ENCODE peak calls at places on chromosomes 5 and 9, in five cellular contexts. A is glomerular endothelial cell, I is fibroblast of lung, U is skeletal muscle cell, D is SW480. W is an unnamed sample.

GRCh38 chr9:137988051-137988450 is 110.5 kb downstream of the CACNA1B start:
- DNase-seq in A (no peak), I (no peak), U (no peak), D (no peak), W (no peak)

GRCh38 chr5:140574165-140574564 is 9.5 kb downstream of the SLC35A4 start:
- DNase-seq in A (no peak), I (no peak), U (no peak), D (no peak), W (no peak)

GRCh38 chr9:22447607-22448305 is 1.1 kb downstream of the DMRTA1 start:
- DNase-seq in A (no peak), I (no peak), U (no peak), D (no peak), W (peak)

GRCh38 chr9:93198839-93199625 is 15.1 kb downstream of the WNK2 start:
- DNase-seq in A (no peak), I (no peak), U (no peak), D (no peak), W (no peak)

GRCh38 chr5:152532714-152533113 is 127.6 kb upstream of the NMUR2 start:
- DNase-seq in A (peak), I (peak), U (peak), D (peak), W (peak)

GRCh38 chr5:147576646-147577535 is 67.0 kb upstream of the DPYSL3 start:
- DNase-seq in A (no peak), I (peak), U (no peak), D (peak), W (peak)

GRCh38 chr5:1029945-1030625 is 21.5 kb downstream of the NKD2 start:
- DNase-seq in A (no peak), I (no peak), U (no peak), D (no peak), W (no peak)

GRCh38 chr9:115107701-115108100 is 10.3 kb downstream of the TNC start:
- DNase-seq in A (no peak), I (no peak), U (no peak), D (no peak), W (no peak)

GRCh38 chr5:58940446-58940845 is 357.6 kb downstream of the RAB3C start:
- DNase-seq in A (no peak), I (peak), U (peak), D (no peak), W (no peak)

GRCh38 chr5:112159435-112159834 is 259.6 kb downstream of the EPB41L4A start:
- DNase-seq in A (no peak), I (peak), U (no peak), D (no peak), W (no peak)

GRCh38 chr9:135563039-135563476 is 1.5 kb downstream of the PAEP start:
- DNase-seq in A (no peak), I (no peak), U (no peak), D (no peak), W (no peak)

GRCh38 chr5:1745190-1745805 is 54.3 kb downstream of the MRPL36 start:
- DNase-seq in A (no peak), I (no peak), U (no peak), D (no peak), W (no peak)

GRCh38 chr5:134994560-134995156 is 27.0 kb downstream of the CATSPER3 start:
- DNase-seq in A (no peak), I (no peak), U (no peak), D (no peak), W (no peak)

GRCh38 chr5:127925916-127926315 is 157.7 kb upstream of the SLC12A2 start:
- DNase-seq in A (no peak), I (no peak), U (no peak), D (peak), W (no peak)

GRCh38 chr9:98795295-98795955 is 930 bp downstream of the ANKS6 start:
- DNase-seq in A (no peak), I (no peak), U (no peak), D (no peak), W (no peak)

GRCh38 chr9:110282767-110283136 is 26.4 kb upstream of the TXN start:
- DNase-seq in A (no peak), I (no peak), U (no peak), D (no peak), W (no peak)

GRCh38 chr5:77208507-77209163 is 1.8 kb upstream of the PDE8B start:
- DNase-seq in A (no peak), I (no peak), U (no peak), D (no peak), W (no peak)

GRCh38 chr9:128055222-128056040 is 11.7 kb downstream of the NAIF1 start:
- DNase-seq in A (no peak), I (peak), U (no peak), D (no peak), W (no peak)

GRCh38 chr5:110925398-110925797 is 146.1 kb upstream of the TSLP start:
- DNase-seq in A (no peak), I (peak), U (no peak), D (no peak), W (no peak)

GRCh38 chr5:176489077-176489476 is 40.9 kb downstream of the FAF2 start:
- DNase-seq in A (no peak), I (no peak), U (no peak), D (no peak), W (no peak)

GRCh38 chr5:6448622-6449464 is at the start of gene UBE2QL1:
- DNase-seq in A (no peak), I (peak), U (no peak), D (no peak), W (peak)

GRCh38 chr9:100432736-100433135 is 5.8 kb downstream of the MSANTD3 start:
- DNase-seq in A (no peak), I (no peak), U (no peak), D (no peak), W (no peak)

GRCh38 chr5:80408475-80408875 is 611 bp downstream of the ZFYVE16 start:
- DNase-seq in A (no peak), I (peak), U (no peak), D (peak), W (peak)

GRCh38 chr5:79689541-79690466 is at the start of gene CMYA5:
- DNase-seq in A (no peak), I (peak), U (no peak), D (no peak), W (no peak)

GRCh38 chr5:55407059-55407684 is 99.4 kb downstream of the MTREX start:
- DNase-seq in A (no peak), I (peak), U (peak), D (peak), W (peak)

GRCh38 chr5:149071216-149071615 is 8.4 kb upstream of the SH3TC2 start:
- DNase-seq in A (no peak), I (no peak), U (no peak), D (no peak), W (no peak)

GRCh38 chr5:173513521-173513991 is 102.9 kb downstream of the BOD1 start:
- DNase-seq in A (no peak), I (no peak), U (no peak), D (no peak), W (no peak)

GRCh38 chr5:119218830-119219782 is 136.7 kb upstream of the TNFAIP8 start:
- DNase-seq in A (no peak), I (peak), U (no peak), D (no peak), W (no peak)

GRCh38 chr9:138120511-138121437 is 243.2 kb downstream of the CACNA1B start:
- DNase-seq in A (no peak), I (no peak), U (no peak), D (no peak), W (no peak)

GRCh38 chr9:19184144-19184917 is 46.2 kb upstream of the DENND4C start:
- DNase-seq in A (peak), I (peak), U (peak), D (peak), W (peak)

GRCh38 chr5:150484964-150485769 is 22.8 kb upstream of the NDST1 start:
- DNase-seq in A (no peak), I (no peak), U (no peak), D (no peak), W (no peak)

GRCh38 chr5:17113174-17113941 is 104.1 kb upstream of the BASP1 start:
- DNase-seq in A (no peak), I (peak), U (peak), D (no peak), W (no peak)

GRCh38 chr9:71984388-71985069 is 73.1 kb downstream of the C9orf85 start:
- DNase-seq in A (no peak), I (peak), U (peak), D (no peak), W (no peak)

GRCh38 chr9:136552117-136552685 is 6.4 kb upstream of the NOTCH1 start:
- DNase-seq in A (no peak), I (peak), U (peak), D (no peak), W (no peak)

GRCh38 chr5:83711982-83712601 is 8.6 kb downstream of the HAPLN1 start:
- DNase-seq in A (peak), I (peak), U (no peak), D (peak), W (peak)

GRCh38 chr9:20095430-20096092 is 306.7 kb upstream of the SLC24A2 start:
- DNase-seq in A (no peak), I (no peak), U (no peak), D (no peak), W (no peak)